ENCODE peak calls at places on chromosomes 7 and 10, in seven cellular contexts. Q is CD4-positive, alpha-beta memory T cell; O is T-helper 9 cell; N is iris pigment epithelial cell; Y is epithelial cell of proximal tubule; J is activated CD8-positive, alpha-beta memory T cell treated with anti-CD3 and anti-CD28 coated beads for 24 hours; S is activated T-helper 1 cell treated with anti-CD3 and anti-CD28 coated beads, Interleukin-2, amount 50 U/mL, for 16 hours. R is an unnamed sample.
A peak's percentile ranks its signal among the peaks of the same experiment; 100 is the strongest.

GRCh38 chr7:26868841-26869505 is 4.6 kb upstream of the SKAP2 start:
- DNase-seq in S (no peak), O (no peak), Q (no peak), J (no peak), N (no peak), Y (no peak), R (no peak)

GRCh38 chr10:45374451-45375052 is 536 bp downstream of the ALOX5 start:
- DNase-seq in S (no peak), Y (peak; percentile 6), J (peak; percentile 63), O (no peak), N (no peak), Q (no peak), R (no peak)

GRCh38 chr7:42232275-42232674 is 4.7 kb downstream of the GLI3 start:
- DNase-seq in O (no peak), J (no peak), Y (no peak), N (peak; percentile 81), S (no peak), Q (no peak), R (no peak)

GRCh38 chr10:51367120-51367519 is 292.8 kb downstream of the PRKG1 start:
- DNase-seq in S (no peak), J (no peak), N (no peak), Y (no peak), O (no peak), Q (no peak), R (no peak)

GRCh38 chr10:89295597-89295996 is 6.2 kb upstream of the IFIT2 start:
- DNase-seq in J (no peak), O (no peak), Q (no peak), S (no peak), Y (no peak), N (peak; percentile 91), R (no peak)

GRCh38 chr10:123562387-123562786 is 103.8 kb upstream of the GPR26 start:
- DNase-seq in S (no peak), J (peak; percentile 33), Q (no peak), O (no peak), Y (no peak), N (no peak), R (no peak)

GRCh38 chr7:106217089-106217542 is 67.7 kb downstream of the NAMPT start:
- DNase-seq in S (no peak), N (peak; percentile 63), Q (no peak), J (no peak), Y (no peak), O (no peak), R (no peak)

GRCh38 chr7:155802906-155803417 is 9.3 kb downstream of the SHH start:
- DNase-seq in Y (no peak), O (no peak), N (no peak), S (no peak), J (no peak), Q (no peak), R (no peak)

GRCh38 chr7:28586736-28587135 is 174.4 kb downstream of the CREB5 start:
- DNase-seq in N (no peak), Y (no peak), S (no peak), O (no peak), J (no peak), Q (no peak), R (no peak)

GRCh38 chr7:90605055-90605454 is 8.9 kb downstream of the CDK14 start:
- DNase-seq in Q (no peak), J (no peak), N (no peak), O (no peak), S (no peak), Y (no peak), R (no peak)

GRCh38 chr10:9012312-9012711 is 957.8 kb downstream of the GATA3 start:
- DNase-seq in S (no peak), Y (no peak), J (no peak), N (peak; percentile 91), O (no peak), Q (no peak), R (no peak)

GRCh38 chr7:151917791-151918311 is 38.4 kb upstream of the GALNTL5 start:
- DNase-seq in O (no peak), Y (no peak), S (no peak), Q (no peak), N (no peak), J (no peak), R (no peak)

GRCh38 chr7:73615886-73616285 is 8.4 kb downstream of the MLXIPL start:
- DNase-seq in N (peak; percentile 17), Q (no peak), S (no peak), Y (no peak), J (no peak), O (no peak), R (no peak)

GRCh38 chr10:121994429-121994881 is 5.5 kb downstream of the TACC2 start:
- DNase-seq in N (peak; percentile 8), Y (no peak), J (no peak), S (no peak), Q (no peak), O (no peak), R (no peak)

GRCh38 chr7:141053626-141054025 is 20.2 kb upstream of the TMEM178B start:
- DNase-seq in O (peak; percentile 35), Y (no peak), S (peak; percentile 16), J (peak; percentile 73), Q (peak; percentile 83), N (no peak), R (peak; percentile 36)

R was measured in central memory CD8-positive, alpha-beta T cell.